ENCODE peak calls at places on chromosomes 13 and 19, in eight cellular contexts. L, T, D, B, S, M, P and A are unnamed samples.

GRCh38 chr13:99227331-99227900 is 26.8 kb downstream of the UBAC2 start:
- DNase-seq in B (no peak), D (no peak), T (no peak), S (no peak), P (no peak), M (no peak), L (no peak), A (no peak)

GRCh38 chr19:29326351-29326750 is 113.4 kb upstream of the UQCRFS1 start:
- DNase-seq in M (no peak), L (no peak), T (no peak), S (no peak), D (no peak), P (no peak), B (no peak), A (no peak)

GRCh38 chr13:42216422-42216735 is 55.6 kb upstream of the AKAP11 start:
- DNase-seq in L (no peak), S (no peak), M (no peak), T (no peak), P (no peak), B (no peak), D (no peak), A (no peak)

GRCh38 chr13:42864952-42865634 is 83.7 kb downstream of the FAM216B start:
- DNase-seq in B (no peak), D (no peak), L (no peak), T (no peak), P (no peak), S (no peak), M (no peak), A (no peak)

GRCh38 chr19:7337380-7338194 is 11.2 kb upstream of the ARHGEF18 start:
- DNase-seq in S (no peak), P (no peak), L (no peak), B (no peak), D (no peak), T (peak), M (no peak), A (no peak)

GRCh38 chr13:41284512-41285288 is 21.3 kb upstream of the MTRF1 start:
- DNase-seq in M (no peak), L (peak), T (no peak), P (no peak), S (no peak), D (peak), B (no peak), A (no peak)

GRCh38 chr13:113777311-113778260 is 18.6 kb downstream of the TMEM255B start:
- DNase-seq in S (no peak), T (peak), B (no peak), D (peak), M (peak), L (no peak), P (no peak), A (no peak)

GRCh38 chr13:30844548-30845296 is 61.3 kb upstream of the MEDAG start:
- DNase-seq in D (no peak), L (peak), M (no peak), P (no peak), T (no peak), S (no peak), B (no peak), A (no peak)

GRCh38 chr13:103926118-103926517 is 859.9 kb upstream of the SLC10A2 start:
- DNase-seq in P (no peak), M (no peak), B (no peak), L (no peak), T (no peak), S (no peak), D (no peak), A (no peak)

GRCh38 chr13:31538067-31539042 is 201.0 kb upstream of the RXFP2 start:
- DNase-seq in T (peak), M (peak), S (peak), L (peak), B (no peak), P (no peak), D (peak), A (peak)

GRCh38 chr13:105363747-105364177 is 1171.7 kb downstream of the EFNB2 start:
- DNase-seq in M (no peak), S (no peak), B (no peak), L (peak), D (peak), P (no peak), T (peak), A (no peak)

GRCh38 chr13:30934381-30934780 is 1.9 kb downstream of the TEX26 start:
- DNase-seq in T (no peak), P (no peak), D (no peak), S (no peak), L (peak), B (no peak), M (no peak), A (no peak)

GRCh38 chr13:37102896-37103295 is 2.6 kb downstream of the CSNK1A1L start:
- DNase-seq in D (no peak), B (no peak), L (no peak), T (no peak), S (no peak), M (no peak), P (no peak), A (no peak)

GRCh38 chr13:43815204-43815603 is 28.4 kb upstream of the ENOX1 start:
- DNase-seq in M (peak), P (no peak), T (no peak), S (no peak), L (no peak), B (no peak), D (peak), A (no peak)